ENCODE peak calls at places on chromosomes 13 and 19, in nine cellular contexts. U is GM12865; A is ascending aorta; X is left lung; Y is mammary epithelial cell; B is gastrocnemius medialis; F is NCI-H1105 treated with DMSO at 0.1 percent for 48 hours; Z is stimulated activated CD8-positive, alpha-beta memory T cell treated with anti-CD3 and anti-CD28 coated beads, Interleukin-15, amount 100 ng/mL, for 24 hours; T is NCI-H1417. K is an unnamed sample.

GRCh38 chr19:46206176-46206575 is 23.4 kb upstream of the IGFL1 start:
- DNase-seq in X (no peak), B (peak), A (no peak), T (no peak), F (peak), U (no peak), Y (peak), Z (no peak), K (no peak)

GRCh38 chr13:106612688-106613087 is 44.8 kb upstream of the ARGLU1 start:
- DNase-seq in X (no peak), A (no peak), U (no peak), B (peak), T (no peak), Z (no peak), Y (no peak), F (no peak), K (peak)

GRCh38 chr19:585551-586110 is 4.0 kb upstream of the HCN2 start:
- DNase-seq in F (no peak), Z (no peak), A (no peak), Y (no peak), U (no peak), X (no peak), T (no peak), B (no peak), K (no peak)

GRCh38 chr13:113448545-113448884 is 4.8 kb downstream of the ADPRHL1 start:
- DNase-seq in Y (no peak), F (peak), Z (no peak), U (peak), A (peak), B (peak), T (no peak), X (peak), K (no peak)

GRCh38 chr13:99388334-99388923 is 81.2 kb upstream of the GPR183 start:
- DNase-seq in T (no peak), Y (no peak), B (no peak), F (no peak), Z (no peak), U (no peak), X (no peak), A (peak), K (no peak)

GRCh38 chr13:46515793-46516192 is 37.2 kb upstream of the LRCH1 start:
- DNase-seq in Z (no peak), Y (no peak), X (no peak), F (no peak), A (no peak), U (no peak), B (no peak), T (no peak), K (peak)

GRCh38 chr13:114259974-114260373 is 21.4 kb upstream of the UPF3A start:
- DNase-seq in A (no peak), Y (no peak), B (no peak), Z (no peak), U (peak), X (no peak), T (peak), F (peak), K (no peak)

GRCh38 chr13:30845297-30846214 is 60.5 kb upstream of the MEDAG start:
- DNase-seq in Y (no peak), T (no peak), X (no peak), F (no peak), B (no peak), Z (no peak), A (no peak), U (peak), K (no peak)

GRCh38 chr13:71852082-71852481 is 14.9 kb downstream of the DACH1 start:
- DNase-seq in X (no peak), U (no peak), Y (no peak), A (no peak), T (no peak), B (no peak), Z (no peak), F (no peak), K (no peak)

GRCh38 chr19:14580623-14581237 is 2.2 kb upstream of the CLEC17A start:
- DNase-seq in U (peak), A (no peak), Z (no peak), F (no peak), X (no peak), B (no peak), Y (no peak), T (no peak), K (no peak)

GRCh38 chr13:97385854-97386253 is 48.1 kb upstream of the RAP2A start:
- DNase-seq in Z (no peak), T (no peak), Y (peak), U (no peak), X (no peak), B (no peak), A (no peak), F (no peak), K (no peak)

GRCh38 chr13:26719356-26719945 is 41.1 kb downstream of the GPR12 start:
- DNase-seq in B (no peak), U (no peak), T (no peak), Z (no peak), Y (no peak), F (no peak), X (no peak), A (no peak), K (no peak)

GRCh38 chr19:41189425-41190065 is 3.5 kb upstream of the CYP2S1 start:
- DNase-seq in B (no peak), X (no peak), Z (no peak), U (no peak), T (no peak), F (peak), Y (no peak), A (no peak), K (no peak)

GRCh38 chr13:44498969-44499368 is 77.2 kb downstream of the TSC22D1 start:
- DNase-seq in A (no peak), U (no peak), Z (no peak), B (no peak), X (no peak), T (no peak), F (no peak), Y (no peak), K (no peak)

GRCh38 chr13:77028202-77028601 is 1.2 kb upstream of the FBXL3 start:
- DNase-seq in Z (no peak), B (peak), T (no peak), Y (peak), U (no peak), X (no peak), A (peak), F (no peak), K (peak)

GRCh38 chr13:80340643-80341097 is 256 bp downstream of the SPRY2 start:
- DNase-seq in A (no peak), X (peak), Z (no peak), Y (no peak), U (peak), T (no peak), F (peak), B (no peak), K (peak)

GRCh38 chr19:42271861-42272534 is 2.9 kb downstream of the CIC start:
- DNase-seq in B (peak), X (peak), T (no peak), Z (no peak), A (peak), U (no peak), Y (no peak), F (no peak), K (no peak)

GRCh38 chr19:30340724-30341595 is 31.2 kb upstream of the ZNF536 start:
- DNase-seq in Z (no peak), A (no peak), F (no peak), T (no peak), Y (no peak), X (no peak), U (no peak), B (no peak), K (no peak)

GRCh38 chr13:45374917-45375316 is 33.9 kb upstream of the TPT1 start:
- DNase-seq in B (no peak), A (no peak), U (no peak), T (no peak), Y (no peak), F (no peak), Z (no peak), X (no peak), K (peak)

GRCh38 chr19:49953376-49953775 is 7.6 kb downstream of the SIGLEC11 start:
- DNase-seq in Y (no peak), A (no peak), F (no peak), Z (no peak), B (no peak), T (no peak), U (no peak), X (no peak), K (no peak)

GRCh38 chr13:101289764-101290163 is 126.5 kb downstream of the NALCN start:
- DNase-seq in Z (no peak), A (no peak), U (peak), B (no peak), F (peak), X (no peak), T (peak), Y (peak), K (peak)

GRCh38 chr13:43516401-43516826 is 270.4 kb downstream of the ENOX1 start:
- DNase-seq in A (no peak), F (no peak), T (no peak), B (peak), Z (no peak), X (no peak), U (no peak), Y (no peak), K (peak)

GRCh38 chr13:113809934-113810333 is 50.9 kb downstream of the TMEM255B start:
- DNase-seq in Z (no peak), T (no peak), Y (no peak), F (no peak), A (no peak), U (no peak), X (no peak), B (no peak), K (no peak)

GRCh38 chr19:20388826-20389225 is 176.8 kb downstream of the ZNF737 start:
- DNase-seq in T (no peak), F (peak), U (no peak), A (no peak), X (no peak), B (no peak), Y (no peak), Z (no peak), K (no peak)

GRCh38 chr13:106281426-106281825 is 254.0 kb downstream of the EFNB2 start:
- DNase-seq in T (no peak), F (no peak), B (no peak), Y (no peak), Z (no peak), U (no peak), A (no peak), X (no peak), K (no peak)

GRCh38 chr19:52410276-52410675 is 12.6 kb downstream of the ZNF528 start:
- DNase-seq in B (no peak), Z (no peak), X (no peak), U (no peak), T (no peak), Y (no peak), A (no peak), F (no peak), K (no peak)

GRCh38 chr13:46951516-46951915 is 54.7 kb upstream of the HTR2A start:
- DNase-seq in X (no peak), A (no peak), T (no peak), Y (peak), U (no peak), Z (no peak), F (no peak), B (no peak), K (peak)

GRCh38 chr19:47032171-47032811 is 12.7 kb downstream of the NPAS1 start:
- DNase-seq in F (peak), U (peak), Y (peak), B (no peak), T (peak), A (no peak), X (no peak), Z (peak), K (no peak)

K was measured in fibroblast of mammary gland.